ENCODE peak calls at places on chromosomes 7 and 10, in seven cellular contexts. N, O, V, H, D, P and C are unnamed samples.

GRCh38 chr7:17412883-17413282 is 114.4 kb downstream of the AHR start:
- DNase-seq in D (no peak), O (no peak), P (no peak), N (no peak), V (no peak), H (no peak), C (no peak)

GRCh38 chr7:2719007-2719406 is 31.0 kb downstream of the AMZ1 start:
- DNase-seq in V (peak), D (peak), O (no peak), N (no peak), P (no peak), H (peak), C (peak)

GRCh38 chr7:45100761-45101480 is 10.6 kb downstream of the TBRG4 start:
- DNase-seq in O (no peak), H (no peak), N (no peak), P (no peak), D (no peak), V (no peak), C (no peak)

GRCh38 chr10:69769395-69769989 is 32.2 kb upstream of the COL13A1 start:
- DNase-seq in O (no peak), P (peak), D (no peak), N (no peak), H (no peak), V (no peak), C (no peak)

GRCh38 chr7:341841-342638 is 52.1 kb downstream of the FOXL3 start:
- DNase-seq in H (no peak), D (no peak), P (no peak), V (no peak), O (no peak), N (no peak), C (no peak)

GRCh38 chr7:30466266-30466665 is 12.3 kb downstream of the NOD1 start:
- DNase-seq in D (no peak), H (no peak), V (no peak), P (peak), O (no peak), N (no peak), C (peak)

GRCh38 chr10:48574817-48575380 is 30.0 kb downstream of the ARHGAP22 start:
- DNase-seq in D (no peak), H (no peak), P (no peak), N (no peak), V (no peak), O (no peak), C (no peak)

GRCh38 chr10:14244801-14245211 is 85.9 kb downstream of the FRMD4A start:
- DNase-seq in P (no peak), D (no peak), O (no peak), V (no peak), N (no peak), H (no peak), C (no peak)

GRCh38 chr7:2012981-2013380 is 219.8 kb downstream of the MAD1L1 start:
- DNase-seq in V (no peak), O (no peak), D (no peak), N (no peak), P (no peak), H (no peak), C (no peak)

GRCh38 chr10:107790271-107790670 is 625.8 kb upstream of the SORCS1 start:
- DNase-seq in P (no peak), V (no peak), H (no peak), N (no peak), O (no peak), D (no peak), C (no peak)

GRCh38 chr7:7408001-7408770 is 127.5 kb downstream of the COL28A1 start:
- DNase-seq in P (no peak), N (no peak), D (no peak), O (no peak), H (no peak), V (no peak), C (no peak)

GRCh38 chr10:93445097-93445960 is 36.8 kb downstream of the MYOF start:
- DNase-seq in P (peak), V (no peak), D (no peak), H (no peak), N (peak), O (peak), C (no peak)

GRCh38 chr7:3000566-3000965 is 43.1 kb downstream of the CARD11 start:
- DNase-seq in V (no peak), H (no peak), D (no peak), P (no peak), O (no peak), N (no peak), C (peak)

GRCh38 chr7:154946166-154946565 is 56.8 kb downstream of the PAXIP1 start:
- DNase-seq in V (no peak), O (no peak), D (no peak), N (no peak), H (no peak), P (no peak), C (no peak)

GRCh38 chr10:50326757-50327701 is 75.7 kb upstream of the ASAH2 start:
- DNase-seq in H (no peak), V (no peak), D (no peak), P (no peak), O (no peak), N (no peak), C (peak)

GRCh38 chr7:1291040-1291689 is 58.5 kb downstream of the UNCX start:
- DNase-seq in D (no peak), O (no peak), H (no peak), V (no peak), P (no peak), N (no peak), C (no peak)

GRCh38 chr7:127252736-127253288 is at the start of gene GRM8:
- DNase-seq in D (no peak), H (peak), P (peak), N (peak), V (no peak), O (peak), C (no peak)

GRCh38 chr10:28282341-28282740 is 20.5 kb downstream of the MPP7 start:
- DNase-seq in D (no peak), H (no peak), P (no peak), V (no peak), O (no peak), N (no peak), C (no peak)

GRCh38 chr7:139825666-139826290 is 3.3 kb upstream of the TBXAS1 start:
- DNase-seq in V (no peak), H (no peak), N (no peak), D (no peak), P (no peak), O (no peak), C (peak)

GRCh38 chr7:73366127-73366526 is 38.2 kb downstream of the FKBP6 start:
- DNase-seq in H (no peak), O (no peak), V (no peak), D (no peak), P (no peak), N (no peak), C (no peak)

GRCh38 chr7:116610210-116610609 is 61.8 kb upstream of the MET start:
- DNase-seq in O (no peak), H (no peak), D (no peak), P (no peak), N (no peak), V (no peak), C (peak)

GRCh38 chr10:101035916-101036702 is 5.1 kb downstream of the SFXN3 start:
- DNase-seq in O (no peak), D (no peak), P (no peak), N (no peak), H (no peak), V (no peak), C (no peak)

GRCh38 chr7:107201795-107202450 is 33.1 kb downstream of the HBP1 start:
- DNase-seq in N (peak), D (no peak), O (peak), P (peak), V (no peak), H (peak), C (peak)

GRCh38 chr10:95341716-95342130 is 50.9 kb upstream of the PDLIM1 start:
- DNase-seq in P (no peak), N (no peak), V (no peak), D (no peak), H (no peak), O (no peak), C (no peak)

GRCh38 chr10:66837990-66838389 is 87.8 kb upstream of the LRRTM3 start:
- DNase-seq in P (no peak), D (no peak), O (no peak), V (no peak), H (no peak), N (no peak), C (no peak)

GRCh38 chr7:972670-973309 is 2.6 kb downstream of the COX19 start:
- DNase-seq in D (no peak), H (no peak), O (no peak), V (no peak), N (no peak), P (no peak), C (no peak)

GRCh38 chr10:33612116-33612515 is 277.6 kb upstream of the NRP1 start:
- DNase-seq in V (no peak), H (no peak), D (no peak), P (no peak), N (no peak), O (no peak), C (no peak)

GRCh38 chr7:156234666-156235494 is 405.7 kb upstream of the RNF32 start:
- DNase-seq in O (no peak), H (no peak), N (no peak), D (no peak), V (no peak), P (no peak), C (no peak)

GRCh38 chr7:137771273-137771672 is 75.5 kb downstream of the DGKI start:
- DNase-seq in H (no peak), O (no peak), V (no peak), P (no peak), D (no peak), N (no peak), C (no peak)

GRCh38 chr10:124565565-124566221 is 104.1 kb downstream of the LHPP start:
- DNase-seq in O (no peak), V (no peak), H (no peak), P (no peak), D (no peak), N (peak), C (peak)

GRCh38 chr7:16028103-16028502 is 341.6 kb upstream of the MEOX2 start:
- DNase-seq in V (no peak), D (no peak), O (no peak), P (no peak), N (no peak), H (no peak), C (peak)

GRCh38 chr10:135601-136464 is 578 bp downstream of the ZMYND11 start:
- DNase-seq in N (peak), H (peak), P (peak), O (peak), D (peak), V (peak), C (peak)